ENCODE peak calls at places on chromosomes 2 and 18, in four cellular contexts. E is NCI-H1105, K is GF-D8, T is NCI-H1694 treated with DMSO at 0.1 percent for 48 hours. V is an unnamed sample.

GRCh38 chr2:161102770-161103450 is 57.3 kb upstream of the TANK start:
- DNase-seq in E (no peak), K (no peak), T (peak), V (no peak)

GRCh38 chr18:49819768-49820662 is 6.7 kb upstream of the ACAA2 start:
- DNase-seq in E (no peak), K (no peak), T (no peak), V (no peak)

GRCh38 chr2:10357770-10358169 is 55.1 kb downstream of the HPCAL1 start:
- DNase-seq in E (no peak), K (no peak), T (no peak), V (no peak)

GRCh38 chr2:95284886-95285541 is 10.8 kb downstream of the PROM2 start:
- DNase-seq in E (no peak), K (no peak), T (no peak), V (no peak)

GRCh38 chr18:39647627-39648502 is 2082.3 kb upstream of the CELF4 start:
- DNase-seq in E (peak), K (no peak), T (no peak), V (peak)

GRCh38 chr2:212726403-212726802 is 187.8 kb upstream of the ERBB4 start:
- DNase-seq in E (no peak), K (no peak), T (no peak), V (no peak)

GRCh38 chr2:238942080-238942761 is 94.3 kb downstream of the TWIST2 start:
- DNase-seq in E (no peak), K (no peak), T (no peak), V (no peak)

GRCh38 chr2:211241891-211242290 is 685.5 kb downstream of the CPS1 start:
- DNase-seq in E (no peak), K (no peak), T (no peak), V (no peak)

GRCh38 chr2:133433455-133434451 is 134.5 kb downstream of the NCKAP5 start:
- DNase-seq in E (no peak), K (no peak), T (no peak), V (no peak)

GRCh38 chr2:105950521-105951389 is 206.0 kb downstream of the NCK2 start:
- DNase-seq in E (no peak), K (no peak), T (no peak), V (peak)

GRCh38 chr2:46722142-46722541 is 193.5 kb downstream of the MCFD2 start:
- DNase-seq in E (no peak), K (no peak), T (no peak), V (no peak)

GRCh38 chr2:187782301-187782700 is 228.1 kb upstream of the TFPI start:
- DNase-seq in E (no peak), K (no peak), T (no peak), V (no peak)

GRCh38 chr2:38039111-38039510 is 36.8 kb downstream of the CYP1B1 start:
- DNase-seq in E (no peak), K (no peak), T (no peak), V (no peak)

GRCh38 chr2:241803387-241804325 is 5.3 kb upstream of the NEU4 start:
- DNase-seq in E (peak), K (no peak), T (no peak), V (peak)

GRCh38 chr2:171568085-171568484 is 45.8 kb downstream of the CYBRD1 start:
- DNase-seq in E (no peak), K (no peak), T (no peak), V (no peak)

GRCh38 chr18:58556333-58557012 is 72.4 kb downstream of the ALPK2 start:
- DNase-seq in E (no peak), K (no peak), T (no peak), V (no peak)

GRCh38 chr2:30757737-30758136 is 49.5 kb downstream of the CAPN13 start:
- DNase-seq in E (no peak), K (no peak), T (no peak), V (no peak)

GRCh38 chr2:134177351-134177931 is 76.4 kb upstream of the MGAT5 start:
- DNase-seq in E (no peak), K (no peak), T (no peak), V (no peak)

GRCh38 chr2:240198226-240198625 is 57.8 kb upstream of the OTOS start:
- DNase-seq in E (no peak), K (no peak), T (no peak), V (no peak)

GRCh38 chr2:200007291-200007690 is 51.9 kb downstream of the MAIP1 start:
- DNase-seq in E (no peak), K (no peak), T (no peak), V (no peak)

GRCh38 chr18:79948719-79949411 is 2.6 kb downstream of the SLC66A2 start:
- DNase-seq in E (no peak), K (no peak), T (no peak), V (no peak)

GRCh38 chr18:2656237-2657042 is 914 bp downstream of the SMCHD1 start:
- DNase-seq in E (peak), K (peak), T (no peak), V (no peak)

GRCh38 chr2:7619203-7619602 is 702.0 kb downstream of the RNF144A start:
- DNase-seq in E (no peak), K (no peak), T (no peak), V (no peak)

GRCh38 chr2:85326406-85326945 is 1.3 kb downstream of the TGOLN2 start:
- DNase-seq in E (no peak), K (peak), T (no peak), V (no peak)

GRCh38 chr18:55153346-55153745 is 194.1 kb upstream of the CCDC68 start:
- DNase-seq in E (no peak), K (no peak), T (no peak), V (no peak)

GRCh38 chr2:25276569-25277465 is 64.9 kb downstream of the DNMT3A start:
- DNase-seq in E (no peak), K (no peak), T (no peak), V (no peak)

GRCh38 chr2:153487993-153488562 is 9.5 kb upstream of the RPRM start:
- DNase-seq in E (no peak), K (no peak), T (no peak), V (no peak)

GRCh38 chr2:158782126-158782525 is 13.0 kb upstream of the DAPL1 start:
- DNase-seq in E (no peak), K (no peak), T (no peak), V (no peak)

GRCh38 chr18:644395-645004 is 13.0 kb upstream of the TYMS start:
- DNase-seq in E (no peak), K (peak), T (no peak), V (no peak)

GRCh38 chr2:136130511-136130910 is 12.6 kb upstream of the CXCR4 start:
- DNase-seq in E (no peak), K (no peak), T (no peak), V (no peak)

GRCh38 chr2:191155608-191156071 is 4.8 kb upstream of the STAT4 start:
- DNase-seq in E (no peak), K (peak), T (peak), V (peak)